ENCODE peak calls at places on chromosome 22, in eight cellular contexts. Z, A, P, L, B, W, J and G are unnamed samples.

GRCh38 chr22:20606041-20606783 is 98.8 kb downstream of the MED15 start:
- DNase-seq in Z (peak), A (peak), P (peak), L (peak), B (peak), W (peak), J (peak), G (peak)

GRCh38 chr22:50622723-50623327 is 5.1 kb downstream of the ARSA start:
- DNase-seq in Z (no peak), A (no peak), P (no peak), L (no peak), B (no peak), W (peak), J (no peak), G (no peak)

GRCh38 chr22:27987557-27987956 is 68.5 kb upstream of the PITPNB start:
- DNase-seq in Z (peak), A (no peak), P (peak), L (peak), B (peak), W (no peak), J (no peak), G (no peak)

GRCh38 chr22:23282986-23283385 is 102.7 kb downstream of the BCR start:
- DNase-seq in Z (no peak), A (no peak), P (no peak), L (no peak), B (no peak), W (no peak), J (no peak), G (no peak)

GRCh38 chr22:35435201-35435712 is 35.3 kb downstream of the MCM5 start:
- DNase-seq in Z (no peak), A (no peak), P (no peak), L (no peak), B (no peak), W (no peak), J (peak), G (no peak)

GRCh38 chr22:28373841-28374240 is 305.8 kb downstream of the TTC28 start:
- DNase-seq in Z (peak), A (no peak), P (peak), L (no peak), B (no peak), W (no peak), J (no peak), G (no peak)

GRCh38 chr22:38451404-38451803 is 3.6 kb downstream of the KCNJ4 start:
- DNase-seq in Z (no peak), A (no peak), P (no peak), L (no peak), B (no peak), W (no peak), J (no peak), G (no peak)

GRCh38 chr22:44455151-44455962 is 42.7 kb downstream of the RTL6 start:
- DNase-seq in Z (no peak), A (no peak), P (no peak), L (no peak), B (peak), W (no peak), J (peak), G (no peak)

GRCh38 chr22:20578707-20579106 is 71.3 kb downstream of the MED15 start:
- DNase-seq in Z (no peak), A (no peak), P (no peak), L (no peak), B (no peak), W (no peak), J (no peak), G (no peak)

GRCh38 chr22:49976439-49977175 is 16.0 kb downstream of the PIM3 start:
- DNase-seq in Z (no peak), A (peak), P (no peak), L (no peak), B (no peak), W (no peak), J (peak), G (no peak)

GRCh38 chr22:46180370-46181137 is 30.2 kb downstream of the PPARA start:
- DNase-seq in Z (peak), A (no peak), P (no peak), L (no peak), B (no peak), W (no peak), J (no peak), G (no peak)

GRCh38 chr22:21775061-21775460 is 39.5 kb upstream of the YPEL1 start:
- DNase-seq in Z (no peak), A (no peak), P (no peak), L (no peak), B (peak), W (no peak), J (no peak), G (no peak)

GRCh38 chr22:20577549-20577975 is 70.2 kb downstream of the MED15 start:
- DNase-seq in Z (no peak), A (no peak), P (no peak), L (no peak), B (no peak), W (no peak), J (no peak), G (peak)

GRCh38 chr22:47474464-47474863 is 712.0 kb downstream of the TBC1D22A start:
- DNase-seq in Z (peak), A (no peak), P (no peak), L (no peak), B (no peak), W (no peak), J (no peak), G (no peak)

GRCh38 chr22:35192121-35192918 is 65.0 kb upstream of the HMGXB4 start:
- DNase-seq in Z (no peak), A (no peak), P (no peak), L (no peak), B (no peak), W (no peak), J (no peak), G (no peak)

GRCh38 chr22:36384766-36385400 is 2.9 kb downstream of the MYH9 start:
- DNase-seq in Z (peak), A (no peak), P (no peak), L (no peak), B (no peak), W (no peak), J (peak), G (no peak)

GRCh38 chr22:31912402-31912733 is 32.0 kb upstream of the YWHAH start:
- DNase-seq in Z (no peak), A (no peak), P (no peak), L (no peak), B (no peak), W (no peak), J (no peak), G (no peak)

GRCh38 chr22:36510966-36511881 is 4.4 kb upstream of the FOXRED2 start:
- DNase-seq in Z (peak), A (no peak), P (peak), L (peak), B (peak), W (no peak), J (peak), G (no peak)

GRCh38 chr22:45425101-45425500 is 11.6 kb downstream of the RIBC2 start:
- DNase-seq in Z (no peak), A (peak), P (peak), L (no peak), B (peak), W (peak), J (no peak), G (no peak)

GRCh38 chr22:45450101-45450785 is 36.8 kb downstream of the RIBC2 start:
- DNase-seq in Z (no peak), A (no peak), P (no peak), L (no peak), B (no peak), W (no peak), J (no peak), G (no peak)

DNA sequence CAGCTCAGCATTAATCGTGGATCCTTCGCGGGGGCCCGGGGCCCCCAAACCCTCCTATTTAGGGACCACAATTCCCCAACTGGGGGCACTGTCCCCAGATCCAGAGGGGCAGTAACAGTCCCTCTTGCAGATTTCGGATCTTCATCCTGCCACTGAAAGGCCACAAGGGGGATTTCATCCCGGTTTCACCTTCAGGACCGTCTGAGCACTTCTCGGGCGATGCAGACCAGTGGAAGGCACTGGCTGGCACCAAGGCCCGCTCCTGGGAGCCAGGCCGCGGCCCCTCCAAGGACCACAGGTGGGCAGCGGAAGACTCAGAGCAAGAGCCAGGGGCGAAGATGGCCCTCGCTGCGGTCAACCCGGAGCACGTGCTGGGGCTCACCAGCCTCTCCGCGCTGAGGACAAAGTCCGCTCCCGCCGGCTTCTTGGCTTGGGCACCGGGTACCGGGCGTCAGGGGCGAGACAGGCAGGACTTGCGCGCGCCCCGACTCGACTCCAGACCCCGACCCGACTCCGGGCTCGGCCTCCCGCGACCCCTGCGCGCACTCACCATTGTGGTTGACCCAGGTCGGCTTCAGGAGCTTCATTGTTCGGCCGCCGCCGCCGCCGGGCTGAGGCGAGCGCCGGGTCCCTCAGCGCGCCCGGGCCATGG is 517 bp downstream of the HIRA start:
- DNase-seq in Z (peak), A (peak), P (peak), L (no peak), B (peak), W (peak), J (peak), G (peak)
- TF ChIP-seq CTCF in Z (peak), A (no peak), P (peak), L (peak), B (no peak), W (no peak), J (no peak), G (no peak)

DNA sequence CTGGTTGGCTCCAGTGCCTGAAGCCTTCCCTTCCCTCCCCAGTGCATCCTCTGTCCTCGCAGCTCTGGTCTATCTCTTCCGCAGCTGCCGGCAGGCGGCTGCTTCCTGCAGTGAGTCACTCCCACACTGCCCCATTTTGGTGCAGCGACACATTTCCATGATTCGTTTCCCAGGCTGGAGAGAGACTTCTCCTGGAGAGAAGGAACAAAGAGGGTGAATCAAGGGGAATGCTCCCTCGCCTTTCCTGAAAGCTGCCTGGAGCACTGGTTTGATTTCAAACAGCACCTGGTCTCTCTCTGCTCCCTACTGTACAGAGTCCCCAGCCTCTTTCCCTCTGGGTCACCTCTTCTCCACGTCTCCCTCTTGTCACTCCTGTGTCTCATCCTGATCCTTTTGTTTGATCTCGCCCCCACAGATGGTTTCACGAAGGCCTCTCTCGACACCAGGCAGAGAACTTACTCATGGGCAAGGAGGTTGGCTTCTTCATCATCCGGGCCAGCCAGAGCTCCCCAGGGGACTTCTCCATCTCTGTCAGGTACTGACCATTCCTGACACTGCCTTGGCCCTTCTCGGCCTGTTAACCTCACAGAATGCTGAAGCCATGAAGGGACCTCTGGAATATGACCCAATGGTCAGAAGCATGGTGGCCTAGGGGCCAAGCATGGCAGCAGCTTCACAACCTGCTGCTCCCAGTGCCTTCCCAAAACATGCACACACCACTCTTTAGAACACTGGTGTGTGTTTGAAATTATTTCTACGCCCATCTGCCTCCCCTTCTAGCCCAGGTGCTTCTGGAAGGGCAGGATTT is at the start of gene TMA7B:
- DNase-seq in Z (peak), A (no peak), P (peak), L (peak), B (peak), W (no peak), J (no peak), G (no peak)
- TF ChIP-seq CTCF in Z (peak), A (peak), P (peak), L (peak), B (no peak), W (no peak), J (no peak), G (peak)

DNA sequence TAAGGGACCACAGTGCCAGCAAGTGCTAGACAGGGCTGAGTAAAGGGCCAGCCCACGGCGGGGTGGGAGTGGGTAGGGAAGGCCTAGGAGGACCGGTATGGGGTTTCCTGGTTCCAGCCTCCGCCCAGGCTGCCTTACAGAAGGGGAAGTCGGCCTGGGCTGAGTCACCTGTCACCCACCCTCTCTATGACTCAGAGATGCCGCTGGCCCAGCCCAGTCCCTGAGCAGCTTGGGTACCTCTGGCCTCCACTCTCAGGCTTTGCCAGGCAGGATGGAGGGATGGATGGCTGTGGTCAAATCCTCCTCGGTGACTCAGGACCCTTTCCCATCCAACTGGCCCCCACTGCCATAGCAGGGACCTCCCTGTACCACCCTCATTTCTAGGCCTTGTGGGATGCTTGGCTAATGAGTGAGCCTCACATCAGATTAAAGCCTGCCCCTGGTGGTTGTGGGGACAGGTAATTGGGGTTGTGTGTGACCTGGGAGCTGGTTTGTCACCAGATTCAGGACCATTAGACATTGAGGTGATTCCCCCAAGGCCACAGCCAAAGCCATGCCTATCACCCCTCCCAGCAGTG is 13.9 kb downstream of the SLC35E4 start:
- DNase-seq in Z (peak), A (no peak), P (peak), L (no peak), B (no peak), W (no peak), J (peak), G (no peak)
- TF ChIP-seq CTCF in Z (no peak), A (no peak), P (peak), L (no peak), B (no peak), W (no peak), J (no peak), G (no peak)

GRCh38 chr22:17910561-17911311 is 113.6 kb downstream of the MICAL3 start:
- DNase-seq in Z (peak), A (no peak), P (peak), L (peak), B (peak), W (no peak), J (no peak), G (no peak)
- TF ChIP-seq CTCF in Z (peak), A (peak), P (peak), L (peak), B (no peak), W (no peak), J (peak), G (peak)

GRCh38 chr22:19494001-19494560 is 14.4 kb downstream of the CDC45 start:
- DNase-seq in Z (no peak), A (no peak), P (no peak), L (no peak), B (no peak), W (no peak), J (no peak), G (no peak)

GRCh38 chr22:19490628-19491230 is 11.0 kb downstream of the CDC45 start:
- DNase-seq in Z (no peak), A (no peak), P (no peak), L (no peak), B (no peak), W (no peak), J (no peak), G (no peak)

GRCh38 chr22:19492504-19493174 is 12.9 kb downstream of the CDC45 start:
- DNase-seq in Z (no peak), A (no peak), P (no peak), L (no peak), B (no peak), W (no peak), J (no peak), G (no peak)

GRCh38 chr22:19488285-19488684 is 8.6 kb downstream of the CDC45 start:
- DNase-seq in Z (no peak), A (no peak), P (no peak), L (no peak), B (no peak), W (no peak), J (no peak), G (no peak)

DNA sequence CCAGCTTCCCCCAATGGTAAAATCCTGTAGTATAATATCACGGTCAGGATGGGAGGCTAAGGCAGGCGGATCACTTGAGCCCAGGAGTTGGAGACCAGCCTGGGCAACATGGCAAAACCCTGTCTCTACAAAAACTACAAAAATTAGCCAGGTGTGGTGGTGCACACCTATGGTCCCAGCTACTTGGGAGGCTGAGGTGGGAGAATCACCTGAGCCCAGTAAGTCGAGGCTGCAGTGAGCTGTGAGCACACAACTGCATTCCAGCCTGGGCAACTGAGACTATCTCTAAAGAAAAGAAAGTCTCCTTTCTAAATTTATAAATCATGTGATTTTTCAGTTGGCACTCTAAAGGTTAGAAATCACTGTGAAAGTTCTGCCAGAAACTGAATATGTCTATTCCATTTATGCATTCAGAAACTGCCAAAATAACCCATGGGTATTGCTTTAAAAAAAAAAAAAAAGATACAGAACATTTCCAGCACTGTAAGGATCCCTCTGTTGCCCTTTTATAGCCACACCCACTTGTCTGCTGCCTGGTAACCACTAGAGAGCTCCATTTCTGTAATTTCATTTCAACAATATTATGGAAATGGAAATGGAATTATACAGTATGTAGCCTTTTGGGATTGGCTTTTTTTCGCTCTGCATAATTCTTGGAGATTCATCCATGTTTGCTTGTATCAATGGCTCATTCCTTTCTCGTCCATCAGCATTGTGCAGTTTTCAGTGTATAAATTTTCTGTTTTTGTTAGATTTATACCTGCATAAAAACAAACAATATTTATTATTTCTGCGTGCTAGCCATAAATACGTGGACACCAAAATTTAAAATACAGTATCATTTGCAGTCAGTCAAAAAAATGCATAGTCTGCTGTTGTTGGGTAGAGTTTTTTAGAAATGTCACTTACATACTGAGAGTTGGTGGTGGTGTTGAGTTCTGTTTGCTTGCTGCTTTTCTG is 9.4 kb downstream of the CDC45 start:
- DNase-seq in Z (peak), A (no peak), P (no peak), L (no peak), B (no peak), W (no peak), J (no peak), G (no peak)
- TF ChIP-seq CTCF in Z (peak), A (no peak), P (no peak), L (peak), B (no peak), W (peak), J (no peak), G (no peak)

DNA sequence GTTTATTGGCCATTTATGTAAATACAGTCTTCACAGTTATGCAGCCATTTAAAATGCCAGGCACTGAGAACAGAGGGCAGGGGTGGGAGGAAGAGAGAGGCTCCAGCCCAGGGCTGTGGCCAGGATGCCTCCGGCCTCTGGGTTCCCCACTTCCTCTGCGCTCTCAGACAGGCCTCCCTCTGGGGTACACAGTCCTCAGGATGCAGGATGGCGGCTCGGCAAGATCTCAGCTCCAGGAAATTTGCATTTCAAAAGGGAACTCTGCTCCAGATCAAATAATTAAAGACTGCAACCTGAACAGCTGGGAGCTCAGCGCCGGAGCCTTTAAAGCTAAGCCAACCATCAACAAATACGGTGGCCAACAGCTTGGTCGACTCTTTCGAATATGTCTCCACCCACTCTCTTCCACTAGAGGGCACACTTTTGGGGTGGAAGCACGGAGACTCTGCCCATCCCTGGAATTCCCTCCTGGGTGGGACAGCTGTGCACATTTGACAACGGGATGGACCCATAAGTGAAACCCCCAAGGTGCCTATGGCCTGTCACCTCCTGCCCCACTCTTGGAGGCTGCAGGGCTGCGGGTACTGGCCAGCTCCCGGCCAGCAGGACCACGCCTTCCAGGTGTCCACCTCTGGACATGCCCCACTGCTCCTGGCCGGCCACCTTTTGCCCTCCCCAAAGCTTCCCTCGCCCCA is 1044.7 kb downstream of the BRD1 start:
- DNase-seq in Z (no peak), A (no peak), P (no peak), L (no peak), B (no peak), W (no peak), J (no peak), G (no peak)
- TF ChIP-seq CTCF in Z (no peak), A (peak), P (peak), L (no peak), B (no peak), W (peak), J (no peak), G (peak)